ENCODE peak calls at places on chromosomes 13 and 19, in nine cellular contexts. Q is stimulated activated CD4-positive, alpha-beta T cell treated with anti-CD3 and anti-CD28 coated beads, Interleukin-2, amount 100 ng/mL, for 48 hours; W is fibroblast of the conjunctiva; M is EL; L is stromal cell of bone marrow; U is T1000; J is nucleus accumbens; B is cardiac muscle cell; F is upper lobe of left lung. V is an unnamed sample.

GRCh38 chr13:50060718-50061117 is 45.5 kb downstream of the KCNRG start:
- DNase-seq in Q (no peak), W (no peak), M (no peak), L (no peak), U (no peak), J (no peak), B (no peak), F (no peak), V (no peak)

GRCh38 chr19:50205681-50206138 is 2.3 kb downstream of the MYH14 start:
- DNase-seq in Q (no peak), W (no peak), M (no peak), L (no peak), U (no peak), J (no peak), B (no peak), F (peak), V (no peak)

GRCh38 chr13:51733656-51734334 is 70.2 kb downstream of the DHRS12 start:
- DNase-seq in Q (no peak), W (no peak), M (peak), L (no peak), U (no peak), J (no peak), B (no peak), F (no peak), V (no peak)

GRCh38 chr13:36293497-36293896 is 4.1 kb downstream of the CCDC169 start:
- DNase-seq in Q (no peak), W (no peak), M (no peak), L (no peak), U (no peak), J (no peak), B (no peak), F (no peak), V (no peak)

GRCh38 chr19:39197808-39198207 is 1.0 kb downstream of the NCCRP1 start:
- DNase-seq in Q (no peak), W (no peak), M (no peak), L (no peak), U (no peak), J (no peak), B (no peak), F (no peak), V (no peak)

GRCh38 chr19:9848060-9848459 is 12.9 kb downstream of the PIN1 start:
- DNase-seq in Q (no peak), W (no peak), M (no peak), L (no peak), U (no peak), J (no peak), B (no peak), F (peak), V (no peak)

GRCh38 chr13:32211788-32212187 is 103.4 kb downstream of the ZAR1L start:
- DNase-seq in Q (no peak), W (peak), M (peak), L (peak), U (no peak), J (no peak), B (peak), F (no peak), V (peak)

GRCh38 chr19:49691243-49692101 is 556 bp downstream of the CPT1C start:
- DNase-seq in Q (no peak), W (peak), M (peak), L (peak), U (peak), J (peak), B (peak), F (peak), V (no peak)

GRCh38 chr13:67123165-67123564 is 107.0 kb downstream of the PCDH9 start:
- DNase-seq in Q (no peak), W (no peak), M (no peak), L (no peak), U (no peak), J (no peak), B (no peak), F (no peak), V (no peak)

GRCh38 chr19:12345197-12345596 is 11.8 kb upstream of the ZNF563 start:
- DNase-seq in Q (no peak), W (no peak), M (no peak), L (no peak), U (no peak), J (no peak), B (no peak), F (no peak), V (no peak)

GRCh38 chr19:16867211-16867610 is 21.6 kb upstream of the F2RL3 start:
- DNase-seq in Q (no peak), W (no peak), M (no peak), L (no peak), U (no peak), J (no peak), B (no peak), F (no peak), V (no peak)

GRCh38 chr13:35804901-35805300 is 326.3 kb downstream of the DCLK1 start:
- DNase-seq in Q (no peak), W (no peak), M (peak), L (peak), U (no peak), J (no peak), B (peak), F (no peak), V (no peak)

GRCh38 chr19:28429356-28429755 is 783.6 kb downstream of the UQCRFS1 start:
- DNase-seq in Q (no peak), W (no peak), M (no peak), L (no peak), U (no peak), J (no peak), B (no peak), F (no peak), V (no peak)

GRCh38 chr13:32362574-32362973 is 47.3 kb downstream of the BRCA2 start:
- DNase-seq in Q (no peak), W (no peak), M (no peak), L (no peak), U (no peak), J (no peak), B (no peak), F (no peak), V (no peak)

GRCh38 chr19:18109731-18110671 is 12.4 kb downstream of the MAST3 start:
- DNase-seq in Q (peak), W (no peak), M (peak), L (no peak), U (no peak), J (peak), B (no peak), F (peak), V (no peak)

GRCh38 chr19:7366701-7367420 is 18.1 kb downstream of the ARHGEF18 start:
- DNase-seq in Q (peak), W (no peak), M (peak), L (peak), U (no peak), J (no peak), B (peak), F (no peak), V (no peak)

GRCh38 chr13:23432589-23432988 is 913 bp downstream of the SACS start:
- DNase-seq in Q (no peak), W (no peak), M (no peak), L (no peak), U (no peak), J (no peak), B (no peak), F (no peak), V (no peak)

GRCh38 chr19:6035026-6035425 is 57.1 kb upstream of the RANBP3 start:
- DNase-seq in Q (no peak), W (no peak), M (no peak), L (no peak), U (no peak), J (no peak), B (no peak), F (no peak), V (no peak)

GRCh38 chr13:27171244-27171829 is at the start of gene USP12:
- DNase-seq in Q (peak), W (no peak), M (no peak), L (no peak), U (peak), J (peak), B (peak), F (no peak), V (no peak)

V was measured in GM04503.